ENCODE peak calls at places on chromosomes 6 and 20, in nine cellular contexts. A, J, W, B, U, N, O, I and M are unnamed samples.

GRCh38 chr20:8082999-8083398 is 49.1 kb upstream of the PLCB1 start:
- DNase-seq in A (no peak), J (peak), W (peak), B (peak), U (no peak), N (no peak), O (no peak), I (no peak), M (no peak)

GRCh38 chr20:23570178-23570577 is 1.9 kb upstream of the CST9L start:
- DNase-seq in A (no peak), J (no peak), W (no peak), B (no peak), U (no peak), N (no peak), O (no peak), I (no peak), M (no peak)

GRCh38 chr20:37749620-37750403 is 56.0 kb downstream of the CTNNBL1 start:
- DNase-seq in A (no peak), J (no peak), W (no peak), B (no peak), U (no peak), N (no peak), O (no peak), I (no peak), M (no peak)

GRCh38 chr20:20364747-20365558 is 3.0 kb upstream of the INSM1 start:
- DNase-seq in A (no peak), J (no peak), W (no peak), B (peak), U (no peak), N (no peak), O (no peak), I (no peak), M (no peak)

GRCh38 chr6:161949531-161949930 is 675.7 kb upstream of the AGPAT4 start:
- DNase-seq in A (no peak), J (no peak), W (no peak), B (no peak), U (no peak), N (no peak), O (no peak), I (no peak), M (no peak)

GRCh38 chr6:168927026-168927425 is 326.6 kb downstream of the THBS2 start:
- DNase-seq in A (no peak), J (no peak), W (no peak), B (no peak), U (no peak), N (no peak), O (no peak), I (no peak), M (no peak)

GRCh38 chr20:56018194-56018593 is 12.9 kb upstream of the CBLN4 start:
- DNase-seq in A (no peak), J (no peak), W (no peak), B (no peak), U (no peak), N (no peak), O (no peak), I (no peak), M (no peak)

GRCh38 chr6:75345413-75345812 is 60.8 kb upstream of the TMEM30A start:
- DNase-seq in A (no peak), J (no peak), W (no peak), B (no peak), U (no peak), N (no peak), O (no peak), I (no peak), M (no peak)

GRCh38 chr6:105482227-105482839 is 79.5 kb upstream of the PREP start:
- DNase-seq in A (no peak), J (peak), W (peak), B (peak), U (no peak), N (no peak), O (no peak), I (no peak), M (no peak)

GRCh38 chr6:105272783-105273182 is 93.0 kb upstream of the POPDC3 start:
- DNase-seq in A (no peak), J (peak), W (peak), B (no peak), U (no peak), N (no peak), O (no peak), I (no peak), M (no peak)

GRCh38 chr6:142867355-142867801 is 77.6 kb downstream of the HIVEP2 start:
- DNase-seq in A (no peak), J (peak), W (no peak), B (no peak), U (no peak), N (no peak), O (no peak), I (no peak), M (no peak)

GRCh38 chr6:140571139-140571538 is 1196.7 kb upstream of the CITED2 start:
- DNase-seq in A (no peak), J (no peak), W (no peak), B (no peak), U (no peak), N (no peak), O (no peak), I (no peak), M (no peak)

GRCh38 chr6:24396764-24397163 is 6.0 kb upstream of the MRS2 start:
- DNase-seq in A (no peak), J (no peak), W (no peak), B (no peak), U (no peak), N (no peak), O (no peak), I (no peak), M (no peak)

GRCh38 chr6:55528624-55529023 is 50.4 kb downstream of the HMGCLL1 start:
- DNase-seq in A (no peak), J (peak), W (peak), B (no peak), U (no peak), N (no peak), O (no peak), I (no peak), M (no peak)

GRCh38 chr20:7843613-7844012 is 96.6 kb downstream of the HAO1 start:
- DNase-seq in A (no peak), J (peak), W (peak), B (no peak), U (no peak), N (no peak), O (no peak), I (no peak), M (no peak)

GRCh38 chr6:72665599-72665998 is 43.7 kb downstream of the KCNQ5 start:
- DNase-seq in A (no peak), J (no peak), W (no peak), B (no peak), U (no peak), N (no peak), O (no peak), I (no peak), M (no peak)

GRCh38 chr20:58287638-58288037 is 21.9 kb upstream of the RAB22A start:
- DNase-seq in A (no peak), J (peak), W (no peak), B (no peak), U (no peak), N (no peak), O (no peak), I (no peak), M (no peak)

GRCh38 chr6:71537717-71538116 is 249.1 kb downstream of the OGFRL1 start:
- DNase-seq in A (no peak), J (peak), W (peak), B (no peak), U (no peak), N (no peak), O (no peak), I (no peak), M (no peak)

GRCh38 chr6:41237128-41237527 is 9.0 kb downstream of the TREML4 start:
- DNase-seq in A (no peak), J (no peak), W (no peak), B (no peak), U (no peak), N (no peak), O (no peak), I (no peak), M (no peak)

GRCh38 chr20:51034461-51034860 is 11.6 kb upstream of the KCNG1 start:
- DNase-seq in A (no peak), J (peak), W (no peak), B (no peak), U (no peak), N (no peak), O (no peak), I (no peak), M (no peak)

GRCh38 chr20:61819484-61819846 is 246.2 kb downstream of the TAF4 start:
- DNase-seq in A (no peak), J (no peak), W (no peak), B (no peak), U (no peak), N (no peak), O (no peak), I (no peak), M (no peak)

GRCh38 chr6:94733066-94733465 is 844.3 kb upstream of the MANEA start:
- DNase-seq in A (no peak), J (no peak), W (no peak), B (no peak), U (no peak), N (no peak), O (no peak), I (no peak), M (no peak)

GRCh38 chr6:158002951-158003853 is 21.5 kb downstream of the SYNJ2 start:
- DNase-seq in A (peak), J (peak), W (peak), B (no peak), U (no peak), N (no peak), O (no peak), I (no peak), M (no peak)